ENCODE peak calls at places on chromosomes 3 and 15, in nine cellular contexts. One of them, this sample, is unnamed.

GRCh38 chr15:98599911-98600685 is 48.2 kb upstream of the IGF1R start:
- DNase-seq in ovary: peak
- DNase-seq in activated CD8-positive, alpha-beta T cell treated with anti-CD3 and anti-CD28 coated beads for 36 hours: peak
- DNase-seq in GM13976: peak
- DNase-seq in progenitor cell of endocrine pancreas: no peak
- DNase-seq in GM10248: peak
- DNase-seq in GM20000: peak
- DNase-seq in tibial artery: no peak
- DNase-seq in PC-3: no peak
- DNase-seq in this sample: no peak

GRCh38 chr15:73957276-73957675 is 31.0 kb downstream of the LOXL1 start:
- DNase-seq in GM13976: no peak
- DNase-seq in ovary: no peak
- DNase-seq in GM10248: no peak
- DNase-seq in progenitor cell of endocrine pancreas: no peak
- DNase-seq in PC-3: peak
- DNase-seq in tibial artery: peak
- DNase-seq in activated CD8-positive, alpha-beta T cell treated with anti-CD3 and anti-CD28 coated beads for 36 hours: no peak
- DNase-seq in GM20000: no peak
- DNase-seq in this sample: no peak

GRCh38 chr15:72280751-72281150 is 8.4 kb upstream of the PARP6 start:
- DNase-seq in progenitor cell of endocrine pancreas: no peak
- DNase-seq in ovary: no peak
- DNase-seq in activated CD8-positive, alpha-beta T cell treated with anti-CD3 and anti-CD28 coated beads for 36 hours: no peak
- DNase-seq in PC-3: no peak
- DNase-seq in GM20000: no peak
- DNase-seq in GM10248: no peak
- DNase-seq in GM13976: no peak
- DNase-seq in tibial artery: no peak
- DNase-seq in this sample: no peak

GRCh38 chr3:172635588-172635987 is 75.3 kb downstream of the NCEH1 start:
- DNase-seq in ovary: no peak
- DNase-seq in activated CD8-positive, alpha-beta T cell treated with anti-CD3 and anti-CD28 coated beads for 36 hours: peak
- DNase-seq in progenitor cell of endocrine pancreas: no peak
- DNase-seq in GM20000: peak
- DNase-seq in tibial artery: no peak
- DNase-seq in GM13976: peak
- DNase-seq in PC-3: peak
- DNase-seq in GM10248: peak
- DNase-seq in this sample: peak

GRCh38 chr3:125594581-125595011 is 701 bp downstream of the OSBPL11 start:
- DNase-seq in ovary: peak
- DNase-seq in activated CD8-positive, alpha-beta T cell treated with anti-CD3 and anti-CD28 coated beads for 36 hours: peak
- DNase-seq in GM13976: no peak
- DNase-seq in tibial artery: no peak
- DNase-seq in progenitor cell of endocrine pancreas: no peak
- DNase-seq in GM20000: no peak
- DNase-seq in PC-3: no peak
- DNase-seq in GM10248: no peak
- DNase-seq in this sample: no peak

GRCh38 chr15:90266061-90266431 is 574 bp downstream of the NGRN start:
- DNase-seq in PC-3: peak
- DNase-seq in GM10248: no peak
- DNase-seq in GM13976: peak
- DNase-seq in tibial artery: no peak
- DNase-seq in activated CD8-positive, alpha-beta T cell treated with anti-CD3 and anti-CD28 coated beads for 36 hours: peak
- DNase-seq in ovary: no peak
- DNase-seq in GM20000: peak
- DNase-seq in progenitor cell of endocrine pancreas: no peak
- DNase-seq in this sample: no peak

GRCh38 chr3:194167480-194167862 is 31.5 kb downstream of the HES1 start:
- DNase-seq in GM20000: no peak
- DNase-seq in ovary: no peak
- DNase-seq in progenitor cell of endocrine pancreas: no peak
- DNase-seq in PC-3: no peak
- DNase-seq in tibial artery: no peak
- DNase-seq in GM13976: no peak
- DNase-seq in GM10248: no peak
- DNase-seq in activated CD8-positive, alpha-beta T cell treated with anti-CD3 and anti-CD28 coated beads for 36 hours: no peak
- DNase-seq in this sample: no peak

GRCh38 chr3:162525052-162525451 is 1028.4 kb downstream of the OTOL1 start:
- DNase-seq in GM13976: no peak
- DNase-seq in tibial artery: no peak
- DNase-seq in GM20000: no peak
- DNase-seq in activated CD8-positive, alpha-beta T cell treated with anti-CD3 and anti-CD28 coated beads for 36 hours: no peak
- DNase-seq in ovary: no peak
- DNase-seq in GM10248: no peak
- DNase-seq in progenitor cell of endocrine pancreas: no peak
- DNase-seq in PC-3: no peak
- DNase-seq in this sample: no peak

GRCh38 chr3:181887685-181888084 is 176.0 kb downstream of the SOX2 start:
- DNase-seq in PC-3: no peak
- DNase-seq in GM13976: no peak
- DNase-seq in tibial artery: no peak
- DNase-seq in activated CD8-positive, alpha-beta T cell treated with anti-CD3 and anti-CD28 coated beads for 36 hours: no peak
- DNase-seq in GM20000: no peak
- DNase-seq in GM10248: no peak
- DNase-seq in progenitor cell of endocrine pancreas: no peak
- DNase-seq in ovary: no peak
- DNase-seq in this sample: no peak

GRCh38 chr15:81351651-81352050 is 22.4 kb downstream of the TMC3 start:
- DNase-seq in PC-3: no peak
- DNase-seq in GM10248: no peak
- DNase-seq in activated CD8-positive, alpha-beta T cell treated with anti-CD3 and anti-CD28 coated beads for 36 hours: no peak
- DNase-seq in progenitor cell of endocrine pancreas: no peak
- DNase-seq in tibial artery: no peak
- DNase-seq in GM13976: no peak
- DNase-seq in GM20000: no peak
- DNase-seq in ovary: no peak
- DNase-seq in this sample: no peak

GRCh38 chr15:81360491-81360890 is 13.5 kb downstream of the TMC3 start:
- DNase-seq in progenitor cell of endocrine pancreas: no peak
- DNase-seq in GM10248: no peak
- DNase-seq in ovary: no peak
- DNase-seq in GM13976: no peak
- DNase-seq in GM20000: no peak
- DNase-seq in PC-3: no peak
- DNase-seq in activated CD8-positive, alpha-beta T cell treated with anti-CD3 and anti-CD28 coated beads for 36 hours: no peak
- DNase-seq in tibial artery: no peak
- DNase-seq in this sample: no peak

GRCh38 chr15:81358248-81358647 is 15.8 kb downstream of the TMC3 start:
- DNase-seq in PC-3: no peak
- DNase-seq in GM10248: no peak
- DNase-seq in GM20000: no peak
- DNase-seq in activated CD8-positive, alpha-beta T cell treated with anti-CD3 and anti-CD28 coated beads for 36 hours: no peak
- DNase-seq in tibial artery: no peak
- DNase-seq in progenitor cell of endocrine pancreas: no peak
- DNase-seq in ovary: no peak
- DNase-seq in GM13976: no peak
- DNase-seq in this sample: no peak

GRCh38 chr15:81357178-81357686 is 16.8 kb downstream of the TMC3 start:
- DNase-seq in activated CD8-positive, alpha-beta T cell treated with anti-CD3 and anti-CD28 coated beads for 36 hours: no peak
- DNase-seq in GM20000: no peak
- DNase-seq in progenitor cell of endocrine pancreas: no peak
- DNase-seq in GM10248: no peak
- DNase-seq in PC-3: no peak
- DNase-seq in GM13976: no peak
- DNase-seq in ovary: no peak
- DNase-seq in tibial artery: no peak
- DNase-seq in this sample: no peak

GRCh38 chr15:81356252-81356651 is 17.8 kb downstream of the TMC3 start:
- DNase-seq in GM13976: no peak
- DNase-seq in ovary: no peak
- DNase-seq in PC-3: no peak
- DNase-seq in activated CD8-positive, alpha-beta T cell treated with anti-CD3 and anti-CD28 coated beads for 36 hours: no peak
- DNase-seq in tibial artery: no peak
- DNase-seq in GM20000: no peak
- DNase-seq in GM10248: no peak
- DNase-seq in progenitor cell of endocrine pancreas: no peak
- DNase-seq in this sample: no peak
- TF ChIP-seq CTCF in GM13976: no peak
- TF ChIP-seq CTCF in ovary: no peak
- TF ChIP-seq CTCF in PC-3: no peak
- TF ChIP-seq CTCF in activated CD8-positive, alpha-beta T cell treated with anti-CD3 and anti-CD28 coated beads for 36 hours: no peak
- TF ChIP-seq CTCF in tibial artery: no peak
- TF ChIP-seq CTCF in GM20000: no peak
- TF ChIP-seq CTCF in GM10248: no peak
- TF ChIP-seq CTCF in progenitor cell of endocrine pancreas: no peak
- TF ChIP-seq CTCF in this sample: no peak

GRCh38 chr3:131749826-131750225 is 247.1 kb upstream of the MRPL3 start:
- DNase-seq in activated CD8-positive, alpha-beta T cell treated with anti-CD3 and anti-CD28 coated beads for 36 hours: no peak
- DNase-seq in ovary: no peak
- DNase-seq in GM20000: no peak
- DNase-seq in progenitor cell of endocrine pancreas: no peak
- DNase-seq in GM10248: no peak
- DNase-seq in PC-3: no peak
- DNase-seq in GM13976: no peak
- DNase-seq in tibial artery: no peak
- DNase-seq in this sample: no peak

GRCh38 chr3:131755380-131755779 is 252.6 kb upstream of the MRPL3 start:
- DNase-seq in GM10248: no peak
- DNase-seq in activated CD8-positive, alpha-beta T cell treated with anti-CD3 and anti-CD28 coated beads for 36 hours: no peak
- DNase-seq in progenitor cell of endocrine pancreas: no peak
- DNase-seq in GM13976: no peak
- DNase-seq in ovary: no peak
- DNase-seq in tibial artery: no peak
- DNase-seq in PC-3: no peak
- DNase-seq in GM20000: no peak
- DNase-seq in this sample: no peak

DNA sequence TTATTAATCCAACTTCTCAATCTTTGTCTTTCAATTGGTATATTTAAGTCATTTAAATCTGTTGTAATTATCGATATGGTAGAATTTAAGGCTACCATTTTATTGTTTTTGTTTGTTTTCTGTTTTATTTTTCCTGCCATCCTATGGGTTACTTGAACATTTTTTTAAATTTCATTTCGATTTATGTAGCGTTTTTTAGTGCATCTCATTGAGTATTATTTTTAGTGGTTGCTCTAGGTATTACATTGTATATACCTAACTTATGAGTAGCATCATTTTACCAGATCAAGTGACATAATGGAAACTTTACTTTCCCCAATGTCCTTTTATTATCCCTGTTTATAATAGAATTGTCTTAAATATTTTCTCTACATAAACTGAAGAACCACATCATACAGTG is 247.5 kb upstream of the MRPL3 start:
- DNase-seq in GM10248: no peak
- DNase-seq in progenitor cell of endocrine pancreas: no peak
- DNase-seq in ovary: no peak
- DNase-seq in GM20000: no peak
- DNase-seq in PC-3: no peak
- DNase-seq in GM13976: no peak
- DNase-seq in activated CD8-positive, alpha-beta T cell treated with anti-CD3 and anti-CD28 coated beads for 36 hours: no peak
- DNase-seq in tibial artery: no peak
- DNase-seq in this sample: no peak
- TF ChIP-seq CTCF in GM10248: no peak
- TF ChIP-seq CTCF in progenitor cell of endocrine pancreas: peak
- TF ChIP-seq CTCF in ovary: no peak
- TF ChIP-seq CTCF in GM20000: no peak
- TF ChIP-seq CTCF in PC-3: no peak
- TF ChIP-seq CTCF in GM13976: no peak
- TF ChIP-seq CTCF in activated CD8-positive, alpha-beta T cell treated with anti-CD3 and anti-CD28 coated beads for 36 hours: no peak
- TF ChIP-seq CTCF in tibial artery: no peak
- TF ChIP-seq CTCF in this sample: no peak

GRCh38 chr3:196737655-196738054 is 2.0 kb upstream of the PAK2 start:
- DNase-seq in progenitor cell of endocrine pancreas: no peak
- DNase-seq in tibial artery: no peak
- DNase-seq in PC-3: no peak
- DNase-seq in GM10248: no peak
- DNase-seq in GM13976: no peak
- DNase-seq in activated CD8-positive, alpha-beta T cell treated with anti-CD3 and anti-CD28 coated beads for 36 hours: no peak
- DNase-seq in ovary: no peak
- DNase-seq in GM20000: no peak
- DNase-seq in this sample: no peak

GRCh38 chr3:196736670-196737374 is 2.8 kb upstream of the PAK2 start:
- DNase-seq in ovary: no peak
- DNase-seq in GM20000: no peak
- DNase-seq in activated CD8-positive, alpha-beta T cell treated with anti-CD3 and anti-CD28 coated beads for 36 hours: no peak
- DNase-seq in progenitor cell of endocrine pancreas: no peak
- DNase-seq in tibial artery: no peak
- DNase-seq in PC-3: no peak
- DNase-seq in GM13976: no peak
- DNase-seq in GM10248: no peak
- DNase-seq in this sample: no peak

GRCh38 chr3:196741401-196741761 is 1.7 kb downstream of the PAK2 start:
- DNase-seq in progenitor cell of endocrine pancreas: no peak
- DNase-seq in PC-3: peak
- DNase-seq in GM20000: no peak
- DNase-seq in GM13976: no peak
- DNase-seq in activated CD8-positive, alpha-beta T cell treated with anti-CD3 and anti-CD28 coated beads for 36 hours: no peak
- DNase-seq in ovary: no peak
- DNase-seq in tibial artery: no peak
- DNase-seq in GM10248: no peak
- DNase-seq in this sample: no peak

GRCh38 chr3:196739671-196740475 is at the start of gene PAK2:
- DNase-seq in activated CD8-positive, alpha-beta T cell treated with anti-CD3 and anti-CD28 coated beads for 36 hours: peak
- DNase-seq in tibial artery: peak
- DNase-seq in PC-3: peak
- DNase-seq in ovary: peak
- DNase-seq in GM20000: peak
- DNase-seq in GM10248: peak
- DNase-seq in progenitor cell of endocrine pancreas: peak
- DNase-seq in GM13976: peak
- DNase-seq in this sample: peak

GRCh38 chr3:196740476-196741400 is 1.1 kb downstream of the PAK2 start:
- DNase-seq in ovary: peak
- DNase-seq in GM10248: no peak
- DNase-seq in activated CD8-positive, alpha-beta T cell treated with anti-CD3 and anti-CD28 coated beads for 36 hours: peak
- DNase-seq in GM20000: no peak
- DNase-seq in PC-3: peak
- DNase-seq in progenitor cell of endocrine pancreas: no peak
- DNase-seq in tibial artery: no peak
- DNase-seq in GM13976: peak
- DNase-seq in this sample: no peak
- TF ChIP-seq CTCF in ovary: no peak
- TF ChIP-seq CTCF in GM10248: no peak
- TF ChIP-seq CTCF in activated CD8-positive, alpha-beta T cell treated with anti-CD3 and anti-CD28 coated beads for 36 hours: no peak
- TF ChIP-seq CTCF in GM20000: no peak
- TF ChIP-seq CTCF in PC-3: no peak
- TF ChIP-seq CTCF in progenitor cell of endocrine pancreas: no peak
- TF ChIP-seq CTCF in tibial artery: no peak
- TF ChIP-seq CTCF in GM13976: no peak
- TF ChIP-seq CTCF in this sample: no peak

DNA sequence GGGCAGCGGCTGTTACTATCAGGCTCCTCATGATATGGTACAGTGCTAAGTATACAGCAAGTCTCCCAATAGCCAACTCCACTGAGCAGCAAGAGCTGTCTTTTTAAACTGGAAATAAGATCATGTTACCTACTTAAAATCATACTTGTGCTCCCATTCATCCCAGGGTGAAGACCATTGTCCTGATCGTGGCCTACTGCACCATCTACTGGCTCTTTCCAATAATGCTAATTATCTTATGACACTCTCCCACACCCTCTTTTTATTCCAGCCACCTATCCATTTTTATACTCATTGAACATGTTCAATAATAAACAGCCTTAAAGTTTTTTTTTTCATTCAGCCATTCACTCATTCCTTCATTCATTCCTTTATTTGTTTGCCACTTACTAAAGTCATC is 117.7 kb downstream of the GBE1 start:
- DNase-seq in activated CD8-positive, alpha-beta T cell treated with anti-CD3 and anti-CD28 coated beads for 36 hours: no peak
- DNase-seq in PC-3: peak
- DNase-seq in GM13976: no peak
- DNase-seq in GM20000: no peak
- DNase-seq in GM10248: no peak
- DNase-seq in tibial artery: no peak
- DNase-seq in progenitor cell of endocrine pancreas: no peak
- DNase-seq in ovary: no peak
- DNase-seq in this sample: no peak
- TF ChIP-seq CTCF in activated CD8-positive, alpha-beta T cell treated with anti-CD3 and anti-CD28 coated beads for 36 hours: no peak
- TF ChIP-seq CTCF in PC-3: peak
- TF ChIP-seq CTCF in GM13976: no peak
- TF ChIP-seq CTCF in GM20000: no peak
- TF ChIP-seq CTCF in GM10248: no peak
- TF ChIP-seq CTCF in tibial artery: peak
- TF ChIP-seq CTCF in progenitor cell of endocrine pancreas: peak
- TF ChIP-seq CTCF in ovary: no peak
- TF ChIP-seq CTCF in this sample: no peak

This sample was measured in natural killer cell.